ENCODE peak calls at places on chromosomes 6 and 20, in four cellular contexts. One of them, this sample, is unnamed. For H3K36me3 and H3K27me3, the result is how much of the 10 kb centered on the place peaks cover.

GRCh38 chr6:108166664-108167448 is 1.0 kb downstream of the NR2E1 start:
- DNase-seq in right atrium auricular region: no peak
- DNase-seq in ascending aorta: no peak
- DNase-seq in adrenal gland: no peak
- DNase-seq in this sample: no peak

GRCh38 chr20:63025534-63026331 is 19.0 kb upstream of the BHLHE23 start:
- DNase-seq in ascending aorta: no peak
- DNase-seq in right atrium auricular region: no peak
- DNase-seq in adrenal gland: no peak
- DNase-seq in this sample: peak

GRCh38 chr6:53692172-53692571 is 26.6 kb upstream of the KLHL31 start:
- DNase-seq in ascending aorta: no peak
- DNase-seq in adrenal gland: no peak
- DNase-seq in right atrium auricular region: no peak
- DNase-seq in this sample: no peak

GRCh38 chr20:58040447-58041290 is 187.8 kb downstream of the ANKRD60 start:
- DNase-seq in adrenal gland: no peak
- DNase-seq in right atrium auricular region: no peak
- DNase-seq in ascending aorta: no peak
- DNase-seq in this sample: no peak

GRCh38 chr6:30143780-30144179 is 7.8 kb downstream of the TRIM40 start:
- DNase-seq in right atrium auricular region: no peak
- DNase-seq in ascending aorta: no peak
- DNase-seq in adrenal gland: no peak
- DNase-seq in this sample: no peak

GRCh38 chr6:52590634-52590985 is 13.8 kb upstream of the TRAM2 start:
- DNase-seq in right atrium auricular region: no peak
- DNase-seq in adrenal gland: no peak
- DNase-seq in ascending aorta: no peak
- DNase-seq in this sample: peak

GRCh38 chr6:110965629-110966229 is 7.2 kb downstream of the GTF3C6 start:
- DNase-seq in adrenal gland: no peak
- DNase-seq in right atrium auricular region: no peak
- DNase-seq in ascending aorta: no peak
- DNase-seq in this sample: no peak

GRCh38 chr6:122770835-122771601 is 8.5 kb upstream of the FABP7 start:
- DNase-seq in right atrium auricular region: no peak
- DNase-seq in adrenal gland: no peak
- DNase-seq in ascending aorta: no peak
- DNase-seq in this sample: no peak

GRCh38 chr6:47047097-47047478 is 5.0 kb upstream of the ADGRF1 start:
- DNase-seq in adrenal gland: no peak
- DNase-seq in right atrium auricular region: no peak
- DNase-seq in ascending aorta: no peak
- DNase-seq in this sample: no peak

GRCh38 chr6:47079638-47080037 is 37.5 kb upstream of the ADGRF1 start:
- DNase-seq in adrenal gland: no peak
- DNase-seq in ascending aorta: no peak
- DNase-seq in right atrium auricular region: no peak
- DNase-seq in this sample: no peak

GRCh38 chr6:100426689-100427338 is 37.9 kb downstream of the SIM1 start:
- DNase-seq in adrenal gland: no peak
- DNase-seq in right atrium auricular region: no peak
- DNase-seq in ascending aorta: no peak
- DNase-seq in this sample: no peak

GRCh38 chr6:2737885-2738284 is 12.8 kb downstream of the MYLK4 start:
- DNase-seq in adrenal gland: no peak
- DNase-seq in ascending aorta: no peak
- DNase-seq in right atrium auricular region: no peak
- DNase-seq in this sample: no peak

GRCh38 chr6:100176321-100176950 is 182.4 kb upstream of the MCHR2 start:
- DNase-seq in right atrium auricular region: no peak
- DNase-seq in ascending aorta: no peak
- DNase-seq in adrenal gland: peak
- DNase-seq in this sample: no peak

GRCh38 chr6:30060634-30060981 is 457 bp upstream of the POLR1H start:
- DNase-seq in adrenal gland: peak
- DNase-seq in right atrium auricular region: no peak
- DNase-seq in ascending aorta: no peak
- DNase-seq in this sample: peak

GRCh38 chr6:114084327-114084890 is 113.5 kb upstream of the HDAC2 start:
- DNase-seq in adrenal gland: no peak
- DNase-seq in ascending aorta: no peak
- DNase-seq in right atrium auricular region: no peak
- DNase-seq in this sample: peak

GRCh38 chr6:134553941-134554340 is 236.0 kb upstream of the SGK1 start:
- DNase-seq in right atrium auricular region: no peak
- DNase-seq in ascending aorta: no peak
- DNase-seq in adrenal gland: no peak
- DNase-seq in this sample: no peak

GRCh38 chr6:166046232-166046631 is 121.4 kb downstream of the TBXT start:
- DNase-seq in adrenal gland: no peak
- DNase-seq in right atrium auricular region: no peak
- DNase-seq in ascending aorta: no peak
- DNase-seq in this sample: peak

GRCh38 chr6:129940454-129941195 is 77.8 kb upstream of the L3MBTL3 start:
- DNase-seq in ascending aorta: no peak
- DNase-seq in right atrium auricular region: no peak
- DNase-seq in adrenal gland: no peak
- DNase-seq in this sample: no peak

GRCh38 chr20:103456-103855 is 16.0 kb downstream of the DEFB125 start:
- DNase-seq in adrenal gland: no peak
- DNase-seq in right atrium auricular region: no peak
- DNase-seq in ascending aorta: no peak
- DNase-seq in this sample: no peak

DNA sequence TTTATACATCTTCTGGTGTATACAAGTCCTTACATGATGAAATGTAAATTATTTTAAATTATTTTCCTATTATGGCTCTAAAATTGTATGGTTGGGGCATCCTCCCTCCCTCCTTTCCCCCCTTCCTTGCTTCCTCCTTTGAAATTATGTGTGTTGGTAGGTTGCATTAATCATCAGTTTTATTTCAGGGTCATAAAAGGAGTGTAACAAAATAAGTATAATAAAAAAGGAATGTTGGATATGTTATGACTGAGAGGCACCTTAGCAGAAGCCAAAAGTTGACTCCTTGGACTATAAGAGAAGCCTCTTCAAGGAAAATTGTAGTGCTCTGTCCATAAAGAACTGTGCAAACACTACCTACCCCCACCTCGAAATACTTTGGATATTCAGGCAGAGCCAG is 46.6 kb upstream of the PTPRK start:
- DNase-seq in right atrium auricular region: no peak
- DNase-seq in adrenal gland: no peak
- DNase-seq in ascending aorta: no peak
- DNase-seq in this sample: no peak
- H3K36me3 ChIP-seq in right atrium auricular region: under half
- H3K36me3 ChIP-seq in adrenal gland: under half
- H3K36me3 ChIP-seq in ascending aorta: under half
- H3K36me3 ChIP-seq in this sample: under half

DNA sequence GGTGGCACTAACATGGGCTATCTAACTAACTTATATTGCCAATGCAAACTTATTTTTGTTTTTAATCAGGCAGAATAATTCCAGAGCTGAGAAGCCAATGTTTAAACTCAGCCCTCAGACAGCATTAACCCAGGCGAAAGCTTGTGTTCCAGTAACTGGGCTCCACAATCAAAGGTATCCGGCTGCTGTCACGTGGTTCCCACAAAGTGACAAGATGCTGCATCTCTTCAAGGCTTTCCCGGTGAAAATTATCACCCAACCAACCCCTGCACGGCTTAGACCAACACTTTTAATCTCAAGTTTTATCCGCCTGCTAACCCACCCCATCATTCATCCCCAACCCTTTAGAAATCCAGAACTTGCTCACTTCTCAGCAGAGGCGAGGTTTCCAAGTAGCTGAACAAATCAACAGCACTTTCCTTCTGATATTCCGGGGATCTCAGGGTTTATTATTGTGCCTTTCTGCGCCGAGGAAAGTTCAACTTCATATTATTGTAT is 874 bp downstream of the MTCL3 start:
- DNase-seq in right atrium auricular region: no peak
- DNase-seq in adrenal gland: no peak
- DNase-seq in ascending aorta: no peak
- DNase-seq in this sample: no peak
- H3K4me3 ChIP-seq in right atrium auricular region: no peak
- H3K4me3 ChIP-seq in adrenal gland: no peak
- H3K4me3 ChIP-seq in ascending aorta: no peak
- H3K4me3 ChIP-seq in this sample: no peak

GRCh38 chr20:61561111-61561830 is 309.2 kb downstream of the CDH4 start:
- DNase-seq in adrenal gland: no peak
- DNase-seq in right atrium auricular region: no peak
- DNase-seq in ascending aorta: no peak
- DNase-seq in this sample: no peak

GRCh38 chr20:61558726-61559125 is 306.7 kb downstream of the CDH4 start:
- DNase-seq in right atrium auricular region: no peak
- DNase-seq in adrenal gland: no peak
- DNase-seq in ascending aorta: no peak
- DNase-seq in this sample: peak

GRCh38 chr20:61562897-61563504 is 310.9 kb downstream of the CDH4 start:
- DNase-seq in adrenal gland: no peak
- DNase-seq in right atrium auricular region: no peak
- DNase-seq in ascending aorta: no peak
- DNase-seq in this sample: no peak

GRCh38 chr20:61559706-61560315 is 307.8 kb downstream of the CDH4 start:
- DNase-seq in ascending aorta: no peak
- DNase-seq in adrenal gland: no peak
- DNase-seq in right atrium auricular region: no peak
- DNase-seq in this sample: no peak

DNA sequence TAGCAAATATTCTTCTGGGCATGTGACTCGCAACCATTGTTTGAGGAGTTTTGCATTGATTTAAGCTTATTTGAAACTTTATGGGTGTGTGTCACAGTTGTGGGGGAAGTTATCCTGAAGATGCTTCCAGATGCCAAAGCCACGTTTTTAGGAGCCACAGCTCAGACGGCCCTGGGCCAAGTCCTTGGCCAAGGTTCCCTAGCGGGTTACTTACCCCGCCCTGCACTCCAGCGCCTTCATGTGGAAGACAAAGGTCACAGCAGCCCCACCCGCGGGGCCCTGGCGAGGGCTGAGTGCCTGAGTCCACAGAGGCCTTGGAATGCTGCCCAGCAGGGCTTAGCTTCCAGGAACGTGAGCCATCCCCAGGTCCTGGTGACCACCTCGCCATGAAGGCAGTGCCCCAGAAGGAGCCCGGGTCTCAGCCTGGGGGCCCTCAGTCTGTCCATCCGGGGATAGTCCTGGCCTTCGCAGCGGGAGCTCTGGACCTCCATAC is 308.3 kb downstream of the CDH4 start:
- DNase-seq in right atrium auricular region: no peak
- DNase-seq in adrenal gland: no peak
- DNase-seq in ascending aorta: no peak
- DNase-seq in this sample: peak
- H3K27me3 ChIP-seq in right atrium auricular region: under half
- H3K27me3 ChIP-seq in adrenal gland: under half
- H3K27me3 ChIP-seq in ascending aorta: under half
- H3K27me3 ChIP-seq in this sample: under half

DNA sequence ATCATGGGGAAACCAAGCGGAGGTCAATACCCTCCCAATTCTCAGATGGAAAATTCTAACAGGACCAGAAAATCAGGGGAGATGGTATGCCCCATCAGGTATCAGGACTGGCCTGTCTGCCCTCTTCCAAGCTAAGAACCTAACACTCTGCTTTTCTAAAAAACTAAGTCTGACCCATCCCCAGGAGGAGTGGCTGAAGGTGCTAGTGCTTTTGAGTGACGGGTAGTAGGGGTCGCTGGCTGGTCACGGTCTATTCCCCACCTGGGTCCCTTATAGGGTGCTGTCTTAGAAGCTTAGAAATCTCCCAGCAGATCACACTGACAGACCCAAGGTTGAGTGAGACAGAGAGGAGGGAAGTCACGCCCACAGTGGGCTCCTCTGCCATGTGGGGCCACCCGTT is 9.6 kb downstream of the ABHD16A start:
- DNase-seq in ascending aorta: no peak
- DNase-seq in right atrium auricular region: no peak
- DNase-seq in adrenal gland: no peak
- DNase-seq in this sample: no peak
- H3K36me3 ChIP-seq in ascending aorta: half or more
- H3K36me3 ChIP-seq in right atrium auricular region: half or more
- H3K36me3 ChIP-seq in adrenal gland: half or more
- H3K36me3 ChIP-seq in this sample: under half

DNA sequence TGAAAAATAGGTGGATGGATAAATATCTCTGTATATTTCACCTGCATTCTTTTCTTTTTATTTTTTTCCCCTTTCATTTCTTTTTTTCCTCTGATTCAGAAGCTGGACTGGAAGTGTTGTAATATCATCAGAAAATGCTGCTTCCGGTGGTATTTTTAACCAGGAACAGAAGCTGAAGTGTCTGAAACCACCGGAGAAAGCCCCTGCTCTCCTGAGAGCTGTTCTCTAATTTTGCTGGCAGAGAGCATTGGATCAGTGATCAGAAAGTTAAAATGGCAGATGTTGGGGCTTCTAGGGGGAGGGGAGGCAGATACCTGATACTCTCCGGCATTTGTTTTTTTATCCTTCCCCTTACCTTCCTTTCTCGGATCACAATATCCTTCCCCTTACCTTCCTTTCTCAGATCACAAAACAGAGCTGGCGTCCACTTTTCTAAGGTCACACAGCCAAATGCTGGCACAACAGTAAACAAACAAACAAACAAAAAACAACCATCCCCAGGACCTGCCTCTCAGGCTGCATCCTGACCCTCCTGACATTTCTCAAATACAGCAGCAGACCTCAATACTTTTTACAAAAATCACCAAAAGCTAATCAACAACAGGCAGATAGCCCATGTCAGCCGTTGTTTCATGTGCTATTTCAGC is 143.2 kb upstream of the ZNF217 start:
- DNase-seq in ascending aorta: no peak
- DNase-seq in right atrium auricular region: no peak
- DNase-seq in adrenal gland: no peak
- DNase-seq in this sample: no peak
- H3K4me3 ChIP-seq in ascending aorta: no peak
- H3K4me3 ChIP-seq in right atrium auricular region: no peak
- H3K4me3 ChIP-seq in adrenal gland: peak
- H3K4me3 ChIP-seq in this sample: no peak

DNA sequence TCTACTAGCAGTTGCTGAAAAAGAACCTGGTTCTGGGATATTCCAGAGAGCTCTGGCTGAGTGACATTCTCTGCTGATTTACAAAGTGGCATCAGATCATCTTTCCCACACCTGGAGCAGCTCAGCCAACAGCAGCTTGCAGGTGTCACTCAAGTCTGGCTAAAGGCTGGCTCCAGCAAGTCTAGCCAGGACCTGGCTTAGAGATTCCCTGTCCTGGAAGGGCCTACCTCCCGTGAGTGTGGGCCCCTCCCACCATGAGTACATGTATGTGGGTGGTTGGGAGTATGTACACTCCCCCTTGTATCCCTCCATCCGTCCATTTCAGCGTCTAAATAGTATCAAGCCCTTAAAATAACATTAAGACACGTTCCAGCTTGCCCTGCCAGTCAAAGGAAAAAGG is 539.3 kb upstream of the ID4 start:
- DNase-seq in adrenal gland: no peak
- DNase-seq in ascending aorta: no peak
- DNase-seq in right atrium auricular region: no peak
- DNase-seq in this sample: no peak
- H3K27me3 ChIP-seq in adrenal gland: under half
- H3K27me3 ChIP-seq in ascending aorta: under half
- H3K27me3 ChIP-seq in right atrium auricular region: under half
- H3K27me3 ChIP-seq in this sample: under half

This sample was measured in MG63.